ENCODE peak calls at places on chromosome 11, in ten cellular contexts. One of them, this sample, is unnamed.
A peak's percentile ranks its signal among the peaks of the same experiment; 100 is the strongest.

GRCh38 chr11:116328410-116328809 is 444.4 kb downstream of the BUD13 start:
- DNase-seq in PC-3: no peak
- DNase-seq in IMR-90: no peak
- DNase-seq in esophagus muscularis mucosa: peak; percentile 39
- DNase-seq in body of pancreas: no peak
- DNase-seq in cardiac muscle cell: no peak
- DNase-seq in sigmoid colon: no peak
- DNase-seq in PC-9: no peak
- DNase-seq in pancreas: no peak
- DNase-seq in fibroblast of lung: no peak
- DNase-seq in this sample: no peak

GRCh38 chr11:128766687-128767086 is 72.8 kb downstream of the FLI1 start:
- DNase-seq in body of pancreas: peak; percentile 14
- DNase-seq in PC-3: no peak
- DNase-seq in sigmoid colon: no peak
- DNase-seq in esophagus muscularis mucosa: no peak
- DNase-seq in cardiac muscle cell: no peak
- DNase-seq in pancreas: no peak
- DNase-seq in fibroblast of lung: no peak
- DNase-seq in IMR-90: no peak
- DNase-seq in PC-9: no peak
- DNase-seq in this sample: no peak

GRCh38 chr11:100602716-100603115 is 84.4 kb upstream of the ARHGAP42 start:
- DNase-seq in fibroblast of lung: no peak
- DNase-seq in sigmoid colon: no peak
- DNase-seq in cardiac muscle cell: no peak
- DNase-seq in PC-3: no peak
- DNase-seq in IMR-90: no peak
- DNase-seq in esophagus muscularis mucosa: no peak
- DNase-seq in body of pancreas: no peak
- DNase-seq in pancreas: no peak
- DNase-seq in PC-9: no peak
- DNase-seq in this sample: no peak

GRCh38 chr11:12269104-12269441 is 108.3 kb upstream of the PARVA start:
- DNase-seq in PC-3: peak; percentile 93
- DNase-seq in PC-9: no peak
- DNase-seq in esophagus muscularis mucosa: no peak
- DNase-seq in sigmoid colon: peak; percentile 80
- DNase-seq in pancreas: peak; percentile 57
- DNase-seq in IMR-90: peak; percentile 68
- DNase-seq in cardiac muscle cell: no peak
- DNase-seq in body of pancreas: peak; percentile 65
- DNase-seq in fibroblast of lung: no peak
- DNase-seq in this sample: no peak

GRCh38 chr11:122995526-122995925 is 13.9 kb upstream of the BSX start:
- DNase-seq in cardiac muscle cell: no peak
- DNase-seq in body of pancreas: no peak
- DNase-seq in IMR-90: no peak
- DNase-seq in fibroblast of lung: no peak
- DNase-seq in PC-3: no peak
- DNase-seq in pancreas: no peak
- DNase-seq in esophagus muscularis mucosa: peak; percentile 26
- DNase-seq in PC-9: no peak
- DNase-seq in sigmoid colon: no peak
- DNase-seq in this sample: peak; percentile 23

GRCh38 chr11:71543866-71544265 is 4.4 kb upstream of the KRTAP5-9 start:
- DNase-seq in pancreas: no peak
- DNase-seq in IMR-90: no peak
- DNase-seq in sigmoid colon: no peak
- DNase-seq in PC-9: no peak
- DNase-seq in esophagus muscularis mucosa: no peak
- DNase-seq in cardiac muscle cell: no peak
- DNase-seq in PC-3: no peak
- DNase-seq in body of pancreas: no peak
- DNase-seq in fibroblast of lung: no peak
- DNase-seq in this sample: no peak

GRCh38 chr11:10114593-10115404 is 179.2 kb downstream of the SBF2 start:
- DNase-seq in cardiac muscle cell: no peak
- DNase-seq in pancreas: no peak
- DNase-seq in PC-3: no peak
- DNase-seq in IMR-90: no peak
- DNase-seq in fibroblast of lung: no peak
- DNase-seq in PC-9: no peak
- DNase-seq in sigmoid colon: no peak
- DNase-seq in esophagus muscularis mucosa: no peak
- DNase-seq in body of pancreas: no peak
- DNase-seq in this sample: no peak

GRCh38 chr11:132064987-132065620 is 694.7 kb downstream of the NTM start:
- DNase-seq in cardiac muscle cell: no peak
- DNase-seq in body of pancreas: no peak
- DNase-seq in IMR-90: peak; percentile 99
- DNase-seq in PC-9: no peak
- DNase-seq in fibroblast of lung: peak; percentile 95
- DNase-seq in esophagus muscularis mucosa: no peak
- DNase-seq in pancreas: no peak
- DNase-seq in PC-3: peak; percentile 79
- DNase-seq in sigmoid colon: no peak
- DNase-seq in this sample: no peak

GRCh38 chr11:11972942-11973341 is 35.5 kb downstream of the DKK3 start:
- DNase-seq in fibroblast of lung: no peak
- DNase-seq in PC-3: no peak
- DNase-seq in PC-9: no peak
- DNase-seq in IMR-90: no peak
- DNase-seq in body of pancreas: no peak
- DNase-seq in cardiac muscle cell: no peak
- DNase-seq in pancreas: no peak
- DNase-seq in esophagus muscularis mucosa: peak; percentile 87
- DNase-seq in sigmoid colon: no peak
- DNase-seq in this sample: no peak

DNA sequence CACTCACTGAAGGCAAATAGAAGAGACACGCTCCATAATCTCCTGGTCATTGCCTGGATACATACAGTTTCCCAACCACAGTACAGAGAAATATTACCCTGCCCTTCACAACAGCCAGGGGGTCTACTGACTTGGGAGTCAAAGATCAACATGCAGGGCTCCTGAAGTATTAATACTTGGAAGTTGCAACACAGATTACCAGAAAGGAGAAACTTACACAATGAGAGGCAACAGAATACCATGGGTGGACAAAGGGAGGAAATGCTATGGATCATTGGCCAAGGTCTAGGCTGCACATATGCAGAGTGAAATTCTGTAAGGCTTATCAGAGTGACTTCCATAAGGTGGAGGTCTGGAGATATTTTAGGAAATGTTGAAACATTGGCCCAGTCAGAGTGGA is 267.9 kb upstream of the FAT3 start:
- DNase-seq in fibroblast of lung: no peak
- DNase-seq in pancreas: no peak
- DNase-seq in cardiac muscle cell: no peak
- DNase-seq in IMR-90: no peak
- DNase-seq in esophagus muscularis mucosa: no peak
- DNase-seq in PC-9: no peak
- DNase-seq in body of pancreas: no peak
- DNase-seq in sigmoid colon: no peak
- DNase-seq in PC-3: no peak
- DNase-seq in this sample: no peak
- H3K9me3 ChIP-seq in fibroblast of lung: no peaks in the 10 kb centered on the region
- H3K9me3 ChIP-seq in pancreas: no peaks in the 10 kb centered on the region
- H3K9me3 ChIP-seq in cardiac muscle cell: no peaks in the 10 kb centered on the region
- H3K9me3 ChIP-seq in IMR-90: peaks cover 7% of the 10 kb centered on the region
- H3K9me3 ChIP-seq in esophagus muscularis mucosa: peaks cover 22% of the 10 kb centered on the region
- H3K9me3 ChIP-seq in PC-9: no peaks in the 10 kb centered on the region
- H3K9me3 ChIP-seq in body of pancreas: no peaks in the 10 kb centered on the region
- H3K9me3 ChIP-seq in sigmoid colon: no peaks in the 10 kb centered on the region
- H3K9me3 ChIP-seq in PC-3: peaks cover 22% of the 10 kb centered on the region
- H3K9me3 ChIP-seq in this sample: no peaks in the 10 kb centered on the region

GRCh38 chr11:117984471-117984870 is 1.7 kb upstream of the IL10RA start:
- DNase-seq in IMR-90: no peak
- DNase-seq in PC-9: no peak
- DNase-seq in pancreas: no peak
- DNase-seq in sigmoid colon: no peak
- DNase-seq in PC-3: no peak
- DNase-seq in esophagus muscularis mucosa: no peak
- DNase-seq in cardiac muscle cell: no peak
- DNase-seq in fibroblast of lung: no peak
- DNase-seq in body of pancreas: no peak
- DNase-seq in this sample: no peak

GRCh38 chr11:117989351-117990102 is 3.3 kb downstream of the IL10RA start:
- DNase-seq in cardiac muscle cell: no peak
- DNase-seq in IMR-90: no peak
- DNase-seq in esophagus muscularis mucosa: no peak
- DNase-seq in sigmoid colon: peak; percentile 73
- DNase-seq in body of pancreas: no peak
- DNase-seq in PC-9: no peak
- DNase-seq in PC-3: no peak
- DNase-seq in fibroblast of lung: no peak
- DNase-seq in pancreas: no peak
- DNase-seq in this sample: no peak

GRCh38 chr11:117983163-117983475 is 3.1 kb upstream of the IL10RA start:
- DNase-seq in esophagus muscularis mucosa: no peak
- DNase-seq in sigmoid colon: no peak
- DNase-seq in pancreas: no peak
- DNase-seq in fibroblast of lung: no peak
- DNase-seq in IMR-90: no peak
- DNase-seq in PC-3: no peak
- DNase-seq in cardiac muscle cell: no peak
- DNase-seq in body of pancreas: no peak
- DNase-seq in PC-9: no peak
- DNase-seq in this sample: no peak

GRCh38 chr11:117985953-117986887 is at the start of gene IL10RA:
- DNase-seq in cardiac muscle cell: peak; percentile 85
- DNase-seq in IMR-90: peak; percentile 20
- DNase-seq in body of pancreas: peak; percentile 83
- DNase-seq in pancreas: peak; percentile 80
- DNase-seq in fibroblast of lung: peak; percentile 51
- DNase-seq in sigmoid colon: peak; percentile 91
- DNase-seq in PC-3: no peak
- DNase-seq in esophagus muscularis mucosa: no peak
- DNase-seq in PC-9: peak; percentile 42
- DNase-seq in this sample: peak; percentile 83

DNA sequence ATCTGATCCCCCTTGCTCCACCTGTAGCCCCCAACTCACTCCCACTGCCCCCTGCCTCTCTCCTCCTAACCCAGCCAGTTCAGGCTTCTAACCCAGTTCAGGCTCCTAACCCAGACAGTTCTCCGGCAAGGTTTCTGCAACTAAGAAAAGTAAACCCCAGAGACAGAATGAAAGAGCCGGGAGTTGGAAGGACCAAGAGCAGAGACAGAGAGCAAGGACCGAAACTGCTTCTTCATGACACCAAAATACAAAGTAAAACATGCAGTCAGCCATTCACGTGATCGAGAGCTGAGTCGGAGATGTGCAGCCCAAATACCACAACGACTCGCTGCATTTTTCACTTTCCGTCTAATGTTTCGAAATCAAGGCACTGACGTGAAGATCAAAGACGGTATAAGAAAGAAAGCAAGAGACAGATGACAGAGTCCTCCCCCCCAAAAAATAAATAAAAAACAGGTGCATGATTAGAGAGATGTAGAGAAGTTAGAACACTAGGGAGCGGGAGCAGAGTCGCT is 844 bp downstream of the IL10RA start:
- DNase-seq in sigmoid colon: no peak
- DNase-seq in cardiac muscle cell: no peak
- DNase-seq in IMR-90: no peak
- DNase-seq in PC-3: peak; percentile 25
- DNase-seq in fibroblast of lung: no peak
- DNase-seq in esophagus muscularis mucosa: no peak
- DNase-seq in body of pancreas: no peak
- DNase-seq in pancreas: no peak
- DNase-seq in PC-9: no peak
- DNase-seq in this sample: no peak
- H3K27ac ChIP-seq in sigmoid colon: peak overlapping the region; percentile 66
- H3K27ac ChIP-seq in cardiac muscle cell: no peak overlapping the region
- H3K27ac ChIP-seq in IMR-90: no peak overlapping the region
- H3K27ac ChIP-seq in PC-3: no peak overlapping the region
- H3K27ac ChIP-seq in fibroblast of lung: no peak overlapping the region
- H3K27ac ChIP-seq in esophagus muscularis mucosa: peak overlapping the region; percentile 71
- H3K27ac ChIP-seq in body of pancreas: no peak overlapping the region
- H3K27ac ChIP-seq in pancreas: no peak overlapping the region
- H3K27ac ChIP-seq in PC-9: no peak overlapping the region
- H3K27ac ChIP-seq in this sample: no peak overlapping the region

GRCh38 chr11:104332110-104332509 is 168.2 kb upstream of the PDGFD start:
- DNase-seq in PC-9: no peak
- DNase-seq in IMR-90: no peak
- DNase-seq in body of pancreas: peak; percentile 17
- DNase-seq in fibroblast of lung: no peak
- DNase-seq in cardiac muscle cell: peak; percentile 38
- DNase-seq in esophagus muscularis mucosa: no peak
- DNase-seq in PC-3: peak; percentile 52
- DNase-seq in sigmoid colon: no peak
- DNase-seq in pancreas: peak; percentile 21
- DNase-seq in this sample: peak; percentile 43
- TF ChIP-seq CTCF in PC-9: peak; percentile 40
- TF ChIP-seq CTCF in IMR-90: no peak
- TF ChIP-seq CTCF in body of pancreas: no peak
- TF ChIP-seq CTCF in fibroblast of lung: no peak
- TF ChIP-seq CTCF in cardiac muscle cell: peak; percentile 25
- TF ChIP-seq CTCF in esophagus muscularis mucosa: no peak
- TF ChIP-seq CTCF in PC-3: peak; percentile 79
- TF ChIP-seq CTCF in sigmoid colon: no peak
- TF ChIP-seq CTCF in pancreas: no peak
- TF ChIP-seq CTCF in this sample: peak; percentile 72

DNA sequence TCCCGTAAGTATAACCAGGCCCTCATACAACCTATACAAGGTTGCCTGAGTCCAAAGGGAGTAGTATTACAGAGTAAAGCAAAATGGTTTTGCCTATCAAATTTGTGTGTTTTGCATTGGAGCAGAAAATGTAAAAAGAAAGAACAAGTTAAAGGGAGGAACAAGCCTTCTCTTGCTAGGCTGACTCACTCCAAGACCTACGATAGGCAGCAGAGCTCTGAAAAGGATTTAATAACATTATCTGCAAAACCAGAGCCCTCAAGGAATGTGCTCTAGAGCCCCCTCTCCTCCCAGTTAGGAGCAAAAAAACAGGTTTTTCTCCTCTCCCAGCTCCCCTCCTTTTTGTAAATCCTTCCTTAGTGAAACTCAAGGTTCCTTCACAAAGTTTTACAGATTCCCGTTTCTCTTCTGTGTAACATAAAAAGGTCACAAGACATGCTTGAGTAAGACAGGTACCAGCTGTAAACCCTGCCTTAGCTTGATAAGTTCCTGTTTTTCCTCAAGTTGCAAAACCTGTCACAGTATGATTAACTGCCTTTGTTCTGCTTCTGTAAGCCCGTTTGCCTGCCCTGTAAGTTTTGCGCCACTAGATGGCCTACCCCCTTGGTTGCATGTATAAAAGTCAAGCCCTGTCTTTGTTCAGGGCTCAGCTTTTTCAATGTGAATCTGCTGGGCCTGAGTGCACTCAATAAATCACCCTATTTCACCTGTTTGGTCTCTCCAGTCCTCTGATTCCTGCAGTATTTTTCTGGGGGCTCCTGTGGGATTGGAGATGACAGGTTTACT is 498.2 kb downstream of the KCNA4 start:
- DNase-seq in PC-3: no peak
- DNase-seq in IMR-90: no peak
- DNase-seq in pancreas: no peak
- DNase-seq in esophagus muscularis mucosa: no peak
- DNase-seq in PC-9: peak; percentile 6
- DNase-seq in fibroblast of lung: no peak
- DNase-seq in cardiac muscle cell: no peak
- DNase-seq in sigmoid colon: no peak
- DNase-seq in body of pancreas: no peak
- DNase-seq in this sample: peak; percentile 22
- H3K9me3 ChIP-seq in PC-3: peaks cover 5% of the 10 kb centered on the region
- H3K9me3 ChIP-seq in IMR-90: peaks cover 5% of the 10 kb centered on the region
- H3K9me3 ChIP-seq in pancreas: no peaks in the 10 kb centered on the region
- H3K9me3 ChIP-seq in esophagus muscularis mucosa: peaks cover 8% of the 10 kb centered on the region
- H3K9me3 ChIP-seq in PC-9: no peaks in the 10 kb centered on the region
- H3K9me3 ChIP-seq in fibroblast of lung: no peaks in the 10 kb centered on the region
- H3K9me3 ChIP-seq in cardiac muscle cell: no peaks in the 10 kb centered on the region
- H3K9me3 ChIP-seq in sigmoid colon: no peaks in the 10 kb centered on the region
- H3K9me3 ChIP-seq in body of pancreas: no peaks in the 10 kb centered on the region
- H3K9me3 ChIP-seq in this sample: peaks cover 7% of the 10 kb centered on the region